ENCODE peak calls at places on chromosomes 11 and 22, in eight cellular contexts. X is osteoblast; S is activated CD4-positive, alpha-beta T cell treated with anti-CD3 and anti-CD28 coated beads for 36 hours; U is T-helper 1 cell; D is lung; J is naive thymus-derived CD4-positive, alpha-beta T cell; F is CD8-positive, alpha-beta T cell; A is psoas muscle. R is an unnamed sample.

GRCh38 chr11:129992161-129992944 is 10.3 kb downstream of the PRDM10 start:
- DNase-seq in X (no peak), S (peak), U (no peak), D (peak), J (no peak), F (no peak), A (no peak), R (no peak)

GRCh38 chr11:89491141-89491690 is at the start of gene NOX4:
- DNase-seq in X (peak), S (no peak), U (peak), D (no peak), J (no peak), F (no peak), A (peak), R (no peak)

GRCh38 chr11:25065711-25066110 is 568.9 kb downstream of the LUZP2 start:
- DNase-seq in X (no peak), S (no peak), U (no peak), D (no peak), J (no peak), F (no peak), A (no peak), R (no peak)

GRCh38 chr22:37824674-37825641 is 1.8 kb downstream of the GALR3 start:
- DNase-seq in X (peak), S (peak), U (no peak), D (no peak), J (peak), F (no peak), A (no peak), R (no peak)

GRCh38 chr11:4181780-4182721 is 87.5 kb downstream of the RRM1 start:
- DNase-seq in X (peak), S (peak), U (no peak), D (peak), J (peak), F (no peak), A (no peak), R (no peak)

GRCh38 chr11:68025047-68025446 is 5.4 kb upstream of the NDUFS8 start:
- DNase-seq in X (no peak), S (no peak), U (no peak), D (no peak), J (no peak), F (no peak), A (no peak), R (no peak)

GRCh38 chr11:58524232-58525036 is 16.5 kb upstream of the OR5B21 start:
- DNase-seq in X (peak), S (peak), U (peak), D (peak), J (peak), F (peak), A (peak), R (peak)

GRCh38 chr11:27388869-27389268 is 25.9 kb upstream of the CCDC34 start:
- DNase-seq in X (no peak), S (no peak), U (no peak), D (no peak), J (no peak), F (no peak), A (no peak), R (no peak)

GRCh38 chr11:130785376-130786110 is 130.7 kb downstream of the SNX19 start:
- DNase-seq in X (no peak), S (no peak), U (no peak), D (no peak), J (no peak), F (no peak), A (no peak), R (no peak)

GRCh38 chr11:19698493-19699292 is 13.9 kb upstream of the NAV2 start:
- DNase-seq in X (no peak), S (no peak), U (no peak), D (no peak), J (no peak), F (no peak), A (peak), R (no peak)

GRCh38 chr22:44202261-44202789 is 21.6 kb downstream of the PARVG start:
- DNase-seq in X (peak), S (no peak), U (no peak), D (no peak), J (no peak), F (no peak), A (no peak), R (no peak)

GRCh38 chr11:132874638-132875037 is 657.7 kb downstream of the OPCML start:
- DNase-seq in X (peak), S (no peak), U (no peak), D (no peak), J (no peak), F (no peak), A (no peak), R (no peak)

R was measured in CD8-positive, alpha-beta memory T cell.